ENCODE peak calls at places on chromosomes 1 and 21, in ten cellular contexts. I is K562, N is HCT116, Q is GM23338, G is HepG2, Y is suprapubic skin, B is endothelial cell of umbilical vein, K is breast epithelium, X is H1, V is Panc1. T is an unnamed sample.

GRCh38 chr1:6870571-6870970 is 85.3 kb downstream of the CAMTA1 start:
- DNase-seq in I (no peak), N (no peak), Q (no peak), G (no peak), Y (no peak), B (no peak), K (no peak), X (no peak), V (no peak), T (no peak)

GRCh38 chr1:200139661-200140250 is 112.2 kb downstream of the NR5A2 start:
- DNase-seq in I (peak; percentile 56), N (peak; percentile 57), Q (peak; percentile 78), G (peak; percentile 61), Y (no peak), B (peak; percentile 67), K (no peak), X (no peak), V (peak; percentile 50), T (no peak)

GRCh38 chr1:183100575-183100974 is 77.4 kb downstream of the LAMC1 start:
- DNase-seq in I (no peak), N (no peak), Q (no peak), G (no peak), Y (no peak), B (no peak), K (no peak), X (no peak), V (no peak), T (no peak)

GRCh38 chr1:107277022-107277421 is 136.2 kb downstream of the NTNG1 start:
- DNase-seq in I (no peak), N (no peak), Q (peak; percentile 85), G (peak; percentile 46), Y (no peak), B (peak; percentile 21), K (no peak), X (peak; percentile 54), V (no peak), T (peak; percentile 25)

GRCh38 chr1:171310661-171311087 is 3.3 kb upstream of the FMO4 start:
- DNase-seq in I (no peak), N (no peak), Q (peak; percentile 51), G (no peak), Y (no peak), B (no peak), K (no peak), X (no peak), V (no peak), T (no peak)

GRCh38 chr1:83559090-83559489 is 439.8 kb downstream of the TTLL7 start:
- DNase-seq in I (no peak), N (no peak), Q (no peak), G (no peak), Y (no peak), B (no peak), K (no peak), X (no peak), V (no peak), T (no peak)

GRCh38 chr1:167472729-167473529 is 45.4 kb downstream of the CD247 start:
- DNase-seq in I (peak; percentile 14), N (no peak), Q (no peak), G (no peak), Y (no peak), B (no peak), K (peak; percentile 28), X (no peak), V (no peak), T (no peak)

GRCh38 chr1:55217226-55217996 is 2.2 kb upstream of the USP24 start:
- DNase-seq in I (no peak), N (no peak), Q (no peak), G (no peak), Y (no peak), B (peak; percentile 63), K (no peak), X (no peak), V (no peak), T (no peak)

GRCh38 chr1:158058339-158059025 is 65.0 kb downstream of the KIRREL1 start:
- DNase-seq in I (no peak), N (no peak), Q (no peak), G (no peak), Y (no peak), B (no peak), K (no peak), X (no peak), V (no peak), T (no peak)

GRCh38 chr1:79695133-79695532 is 688.6 kb upstream of the ADGRL4 start:
- DNase-seq in I (no peak), N (no peak), Q (no peak), G (no peak), Y (no peak), B (no peak), K (no peak), X (no peak), V (no peak), T (no peak)

GRCh38 chr1:46718727-46719622 is at the start of gene EFCAB14:
- DNase-seq in I (peak; percentile 100), N (peak; percentile 92), Q (peak; percentile 98), G (peak; percentile 92), Y (peak; percentile 97), B (peak; percentile 94), K (peak; percentile 98), X (peak; percentile 100), V (peak; percentile 75), T (peak; percentile 99)

GRCh38 chr21:31142600-31142999 is 104.3 kb upstream of the KRTAP19-8 start:
- DNase-seq in I (no peak), N (no peak), Q (peak; percentile 59), G (no peak), Y (no peak), B (no peak), K (no peak), X (no peak), V (no peak), T (no peak)

GRCh38 chr1:78624035-78624434 is 3.8 kb downstream of the IFI44L start:
- DNase-seq in I (no peak), N (no peak), Q (no peak), G (no peak), Y (no peak), B (no peak), K (no peak), X (no peak), V (no peak), T (no peak)

GRCh38 chr21:30209571-30209970 is 6.3 kb downstream of the CLDN8 start:
- DNase-seq in I (no peak), N (no peak), Q (peak; percentile 24), G (no peak), Y (no peak), B (no peak), K (no peak), X (no peak), V (no peak), T (no peak)

GRCh38 chr1:234199476-234200127 is 173.7 kb upstream of the COA6 start:
- DNase-seq in I (no peak), N (no peak), Q (no peak), G (no peak), Y (no peak), B (no peak), K (no peak), X (no peak), V (no peak), T (no peak)

GRCh38 chr1:87265786-87266185 is 62.9 kb upstream of the LMO4 start:
- DNase-seq in I (no peak), N (no peak), Q (no peak), G (no peak), Y (no peak), B (no peak), K (no peak), X (no peak), V (no peak), T (no peak)

GRCh38 chr1:207956976-207957375 is 46.1 kb upstream of the CD34 start:
- DNase-seq in I (no peak), N (no peak), Q (no peak), G (no peak), Y (no peak), B (peak; percentile 86), K (no peak), X (no peak), V (no peak), T (no peak)

GRCh38 chr21:38756746-38757145 is 49.0 kb upstream of the ETS2 start:
- DNase-seq in I (no peak), N (no peak), Q (no peak), G (no peak), Y (no peak), B (no peak), K (no peak), X (no peak), V (no peak), T (no peak)
- H3K4me1 ChIP-seq in I (no peaks in the 10 kb centered on the region), N (peaks cover 16% of the 10 kb centered on the region), Q (no peaks in the 10 kb centered on the region), G (peaks cover 24% of the 10 kb centered on the region), Y (peaks cover 66% of the 10 kb centered on the region), B (peaks cover 9% of the 10 kb centered on the region), K (no peaks in the 10 kb centered on the region), X (peaks cover 6% of the 10 kb centered on the region), V (peaks cover 16% of the 10 kb centered on the region), T (peaks cover 51% of the 10 kb centered on the region)

GRCh38 chr1:117608213-117608612 is 2.4 kb downstream of the TENT5C start:
- DNase-seq in I (no peak), N (no peak), Q (no peak), G (no peak), Y (no peak), B (no peak), K (no peak), X (no peak), V (no peak), T (no peak)
- H3K27me3 ChIP-seq in I (no peaks in the 10 kb centered on the region), N (no peaks in the 10 kb centered on the region), Q (peaks cover 51% of the 10 kb centered on the region), G (peaks cover 5% of the 10 kb centered on the region), Y (no peaks in the 10 kb centered on the region), B (peaks cover 24% of the 10 kb centered on the region), K (no peaks in the 10 kb centered on the region), X (peaks cover 14% of the 10 kb centered on the region), V (no peaks in the 10 kb centered on the region), T (no peaks in the 10 kb centered on the region)

DNA sequence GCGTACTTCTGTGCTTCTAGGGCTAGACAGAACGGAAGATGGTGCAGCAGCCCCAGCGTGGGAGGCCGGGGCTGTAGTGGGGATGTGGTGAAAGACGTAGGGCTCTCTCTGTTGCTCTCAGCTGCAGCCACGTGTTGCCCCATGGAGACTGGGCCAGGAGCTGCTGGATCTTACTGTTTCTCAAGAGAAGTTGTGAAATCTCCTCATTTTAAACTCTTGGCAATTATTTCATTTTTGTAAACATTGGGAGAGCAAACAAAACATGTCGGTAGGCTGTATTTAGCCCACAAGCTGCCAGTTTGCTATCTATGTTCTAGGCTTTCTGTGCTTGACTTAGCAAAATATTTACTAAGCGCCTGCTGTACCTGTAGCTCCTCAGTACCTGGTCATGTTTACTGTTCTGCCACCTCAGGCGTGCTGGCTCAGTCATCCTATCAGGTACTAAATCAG is 15.9 kb upstream of the ELOA start:
- DNase-seq in I (no peak), N (no peak), Q (no peak), G (peak; percentile 78), Y (peak; percentile 80), B (no peak), K (no peak), X (no peak), V (no peak), T (peak; percentile 85)
- TF ChIP-seq POLR2AphosphoS5 in I (no peak), N (no peak), Q (no peak), G (no peak), Y (no peak), B (no peak), K (peak; percentile 25), X (no peak), V (no peak), T (no peak)

DNA sequence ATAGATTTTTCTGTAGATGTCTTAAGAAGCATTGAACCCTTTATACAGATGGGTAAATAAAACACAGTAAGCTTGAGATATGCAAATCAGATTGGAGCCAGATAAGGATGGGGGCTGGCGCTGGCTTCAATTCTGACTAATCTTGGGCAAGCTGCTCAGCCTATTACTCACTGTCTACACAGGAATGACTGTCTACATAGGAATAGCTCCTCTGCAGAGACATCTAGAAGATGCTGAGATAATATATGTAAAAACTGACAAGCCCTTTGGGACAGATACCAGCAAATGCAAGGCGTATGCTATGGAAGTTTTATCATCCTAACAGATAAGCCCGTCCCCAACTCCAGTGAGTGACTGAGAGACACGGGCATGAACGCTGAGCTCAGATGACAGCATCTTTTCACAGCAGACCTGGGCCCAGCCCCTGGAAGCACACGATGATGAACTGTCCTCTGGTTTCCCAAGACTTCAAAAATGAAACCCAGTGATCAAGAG is 1.7 kb downstream of the CLDN14 start:
- DNase-seq in I (no peak), N (no peak), Q (no peak), G (no peak), Y (no peak), B (peak; percentile 85), K (no peak), X (no peak), V (peak; percentile 45), T (no peak)
- H3K4me1 ChIP-seq in I (no peaks in the 10 kb centered on the region), N (no peaks in the 10 kb centered on the region), Q (no peaks in the 10 kb centered on the region), G (peaks cover 72% of the 10 kb centered on the region), Y (peaks cover 6% of the 10 kb centered on the region), B (peaks cover 30% of the 10 kb centered on the region), K (no peaks in the 10 kb centered on the region), X (no peaks in the 10 kb centered on the region), V (peaks cover 5% of the 10 kb centered on the region), T (peaks cover 11% of the 10 kb centered on the region)